ENCODE peak calls at places on chromosomes 7 and 10, in seven cellular contexts. Q is activated T-helper 1 cell treated with Interleukin-2 at 50 U/mL for 16 hours, X is suprapubic skin, I is GM06990, N is fibroblast of the aortic adventitia, J is progenitor cell of endocrine pancreas, B is kidney. H is an unnamed sample.

GRCh38 chr7:57412618-57413017 is 37.4 kb upstream of the ZNF716 start:
- DNase-seq in Q (no peak), X (no peak), I (no peak), N (no peak), J (no peak), B (peak; percentile 20), H (no peak)

GRCh38 chr10:118729641-118730258 is 25.0 kb downstream of the CACUL1 start:
- DNase-seq in Q (no peak), X (no peak), I (peak; percentile 26), N (no peak), J (no peak), B (no peak), H (no peak)

GRCh38 chr7:140640060-140640611 is 477 bp downstream of the DENND2A start:
- DNase-seq in Q (no peak), X (peak; percentile 82), I (no peak), N (peak; percentile 32), J (peak; percentile 40), B (peak; percentile 85), H (no peak)

GRCh38 chr10:3043512-3044368 is 23.6 kb upstream of the PFKP start:
- DNase-seq in Q (no peak), X (no peak), I (no peak), N (peak; percentile 86), J (peak; percentile 30), B (no peak), H (no peak)

GRCh38 chr7:151696738-151697514 is 177.2 kb upstream of the RHEB start:
- DNase-seq in Q (no peak), X (peak; percentile 61), I (no peak), N (no peak), J (peak; percentile 21), B (peak; percentile 69), H (no peak)

GRCh38 chr10:19877466-19878255 is 61.4 kb downstream of the PLXDC2 start:
- DNase-seq in Q (no peak), X (no peak), I (no peak), N (peak; percentile 3), J (no peak), B (no peak), H (no peak)

GRCh38 chr7:130297628-130298027 is 4.7 kb downstream of the CPA4 start:
- DNase-seq in Q (no peak), X (no peak), I (no peak), N (no peak), J (no peak), B (no peak), H (no peak)

GRCh38 chr10:44805461-44806210 is 105.5 kb upstream of the TMEM72 start:
- DNase-seq in Q (no peak), X (no peak), I (no peak), N (peak; percentile 60), J (no peak), B (no peak), H (no peak)

GRCh38 chr10:110644598-110645462 is 694 bp downstream of the RBM20 start:
- DNase-seq in Q (no peak), X (no peak), I (no peak), N (no peak), J (no peak), B (no peak), H (no peak)

GRCh38 chr10:108736111-108736510 is 1187.2 kb downstream of the XPNPEP1 start:
- DNase-seq in Q (no peak), X (no peak), I (no peak), N (no peak), J (no peak), B (no peak), H (no peak)

GRCh38 chr7:6315786-6316185 is 43.4 kb upstream of the CYTH3 start:
- DNase-seq in Q (no peak), X (no peak), I (no peak), N (peak; percentile 25), J (no peak), B (no peak), H (no peak)

GRCh38 chr7:23811540-23811939 is 101.5 kb downstream of the STK31 start:
- DNase-seq in Q (no peak), X (no peak), I (no peak), N (no peak), J (no peak), B (no peak), H (no peak)

GRCh38 chr7:129851810-129852209 is 101.0 kb downstream of the UBE2H start:
- DNase-seq in Q (no peak), X (no peak), I (no peak), N (no peak), J (no peak), B (no peak), H (no peak)

GRCh38 chr7:137519964-137520363 is 176.4 kb upstream of the PTN start:
- DNase-seq in Q (no peak), X (no peak), I (no peak), N (peak; percentile 25), J (no peak), B (no peak), H (no peak)

GRCh38 chr7:108002726-108003590 is at the start of gene LAMB1:
- DNase-seq in Q (no peak), X (peak; percentile 83), I (no peak), N (peak; percentile 75), J (peak; percentile 69), B (peak; percentile 94), H (no peak)